ENCODE peak calls at places on chromosomes 5 and 9, in nine cellular contexts. K is PC-3, S is keratinocyte, V is GM23338, X is PC-9, Z is MM.1S, R is H9, P is K562, A is H1. I is an unnamed sample. For H3K79me2, the result is how much of the 10 kb centered on the place peaks cover.

GRCh38 chr5:68455216-68455615 is 239.7 kb downstream of the PIK3R1 start:
- DNase-seq in Z (no peak), R (no peak), A (no peak), K (peak), P (no peak), X (no peak), S (no peak), V (no peak), I (no peak)

GRCh38 chr9:21450733-21451394 is 10.6 kb downstream of the IFNA1 start:
- DNase-seq in S (no peak), V (peak), A (no peak), X (no peak), P (no peak), Z (no peak), R (no peak), K (no peak), I (no peak)

GRCh38 chr9:99807276-99807852 is 14.3 kb upstream of the NR4A3 start:
- DNase-seq in K (peak), S (no peak), Z (peak), A (no peak), V (peak), P (peak), X (peak), R (no peak), I (peak)

GRCh38 chr5:112848116-112848811 is 12.8 kb upstream of the SRP19 start:
- DNase-seq in K (peak), S (peak), X (no peak), Z (peak), P (peak), V (peak), R (peak), A (no peak), I (no peak)

GRCh38 chr5:173963867-173964429 is 25.0 kb upstream of the C5orf47 start:
- DNase-seq in X (peak), K (peak), S (no peak), R (peak), Z (no peak), P (no peak), A (no peak), V (peak), I (peak)

GRCh38 chr9:5269249-5269715 is 35.2 kb downstream of the RLN2 start:
- DNase-seq in A (peak), V (peak), S (peak), K (peak), P (no peak), X (peak), Z (peak), R (no peak), I (no peak)

GRCh38 chr5:95621839-95622629 is 2.1 kb downstream of the GPR150 start:
- DNase-seq in R (no peak), K (no peak), S (no peak), X (no peak), Z (no peak), P (no peak), A (no peak), V (no peak), I (peak)

GRCh38 chr9:36136894-36137391 is 410 bp downstream of the GLIPR2 start:
- DNase-seq in A (no peak), K (no peak), X (no peak), S (no peak), Z (no peak), R (no peak), V (peak), P (no peak), I (peak)

GRCh38 chr5:170137694-170138214 is 32.1 kb downstream of the FOXI1 start:
- DNase-seq in S (no peak), A (no peak), X (no peak), R (no peak), K (no peak), V (no peak), Z (no peak), P (no peak), I (no peak)

GRCh38 chr9:110997847-110998246 is 40.4 kb downstream of the LPAR1 start:
- DNase-seq in S (no peak), K (peak), Z (no peak), V (no peak), P (no peak), X (no peak), R (no peak), A (no peak), I (no peak)

GRCh38 chr5:20262896-20263295 is 274.9 kb upstream of the CDH18 start:
- DNase-seq in V (no peak), X (no peak), S (no peak), R (no peak), Z (no peak), K (no peak), P (no peak), A (no peak), I (no peak)

GRCh38 chr9:32989651-32990050 is 11.8 kb downstream of the APTX start:
- DNase-seq in X (no peak), K (no peak), Z (no peak), P (peak), V (no peak), S (no peak), A (no peak), R (no peak), I (no peak)

GRCh38 chr5:177445052-177446016 is 1.3 kb upstream of the PRR7 start:
- DNase-seq in X (no peak), S (no peak), V (no peak), P (no peak), R (no peak), K (no peak), Z (peak), A (no peak), I (peak)

GRCh38 chr5:72817076-72817476 is 615 bp downstream of the TNPO1 start:
- DNase-seq in R (peak), P (peak), A (no peak), Z (peak), V (peak), S (no peak), K (peak), X (no peak), I (peak)

DNA sequence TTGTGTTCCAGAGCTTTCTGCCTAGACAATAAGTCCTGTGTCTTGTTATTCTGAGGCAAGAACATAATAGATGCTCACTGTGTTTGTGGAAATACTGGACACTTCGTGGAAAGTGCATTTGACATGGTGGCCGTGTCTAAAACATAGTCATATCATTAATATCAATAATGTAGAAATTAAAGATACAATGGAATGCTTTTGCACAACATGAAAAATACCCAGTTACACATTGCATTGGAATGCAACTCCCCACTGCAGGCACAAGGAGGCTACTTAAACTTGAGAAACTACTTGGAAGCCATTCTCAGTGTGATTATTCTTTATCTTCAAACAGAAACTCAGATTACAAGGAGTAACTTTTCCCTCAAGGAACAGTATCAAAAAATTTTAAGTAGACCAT is 145.3 kb upstream of the ZNF462 start:
- DNase-seq in Z (no peak), S (peak), X (peak), R (no peak), K (peak), V (peak), A (no peak), P (no peak), I (no peak)
- TF ChIP-seq CTCF in Z (no peak), S (no peak), X (peak), R (peak), K (peak), V (peak), A (no peak), P (no peak), I (no peak)

GRCh38 chr9:89484475-89485404 is 13.2 kb downstream of the SEMA4D start:
- DNase-seq in V (no peak), X (no peak), P (no peak), A (no peak), K (no peak), Z (no peak), R (peak), S (no peak), I (no peak)

GRCh38 chr9:89482950-89483349 is 15.0 kb downstream of the SEMA4D start:
- DNase-seq in P (no peak), V (no peak), X (no peak), A (no peak), R (no peak), Z (no peak), K (no peak), S (no peak), I (no peak)

GRCh38 chr9:89482056-89482784 is 15.7 kb downstream of the SEMA4D start:
- DNase-seq in K (no peak), P (no peak), X (no peak), V (no peak), S (no peak), Z (no peak), R (no peak), A (no peak), I (no peak)

GRCh38 chr9:89481161-89481915 is 16.6 kb downstream of the SEMA4D start:
- DNase-seq in V (no peak), R (no peak), Z (no peak), P (no peak), A (no peak), K (no peak), S (no peak), X (no peak), I (no peak)

GRCh38 chr9:89483592-89484474 is 14.1 kb downstream of the SEMA4D start:
- DNase-seq in R (peak), S (no peak), A (no peak), X (no peak), Z (no peak), P (no peak), V (no peak), K (no peak), I (peak)
- H3K79me2 ChIP-seq in R (under half), S (under half), A (under half), X (under half), Z (half or more), P (under half), V (half or more), K (under half), I (half or more)

GRCh38 chr9:22813520-22813919 is 366.9 kb downstream of the DMRTA1 start:
- DNase-seq in V (peak), R (no peak), K (no peak), P (no peak), X (no peak), S (no peak), Z (peak), A (no peak), I (no peak)
- TF ChIP-seq CTCF in V (peak), R (peak), K (no peak), P (no peak), X (peak), S (no peak), Z (peak), A (no peak), I (peak)

GRCh38 chr9:92720209-92720765 is 44.3 kb downstream of the BICD2 start:
- DNase-seq in V (no peak), A (no peak), S (no peak), R (no peak), X (no peak), P (no peak), K (no peak), Z (no peak), I (no peak)

GRCh38 chr9:92716557-92716956 is 46.6 kb upstream of the IPPK start:
- DNase-seq in V (peak), K (peak), Z (peak), A (peak), R (peak), S (no peak), P (peak), X (peak), I (peak)

GRCh38 chr9:92717201-92718085 is 47.2 kb downstream of the BICD2 start:
- DNase-seq in A (no peak), S (no peak), X (no peak), P (no peak), V (no peak), K (no peak), R (no peak), Z (peak), I (no peak)

GRCh38 chr9:92719028-92719647 is 45.5 kb downstream of the BICD2 start:
- DNase-seq in X (no peak), P (no peak), K (no peak), A (no peak), V (no peak), R (no peak), S (no peak), Z (no peak), I (no peak)

GRCh38 chr9:92718086-92719001 is 46.3 kb downstream of the BICD2 start:
- DNase-seq in P (no peak), X (no peak), R (no peak), A (no peak), K (no peak), V (no peak), Z (no peak), S (no peak), I (no peak)
- H3K79me2 ChIP-seq in P (under half), X (under half), R (under half), A (under half), K (under half), V (under half), Z (half or more), S (under half), I (under half)

DNA sequence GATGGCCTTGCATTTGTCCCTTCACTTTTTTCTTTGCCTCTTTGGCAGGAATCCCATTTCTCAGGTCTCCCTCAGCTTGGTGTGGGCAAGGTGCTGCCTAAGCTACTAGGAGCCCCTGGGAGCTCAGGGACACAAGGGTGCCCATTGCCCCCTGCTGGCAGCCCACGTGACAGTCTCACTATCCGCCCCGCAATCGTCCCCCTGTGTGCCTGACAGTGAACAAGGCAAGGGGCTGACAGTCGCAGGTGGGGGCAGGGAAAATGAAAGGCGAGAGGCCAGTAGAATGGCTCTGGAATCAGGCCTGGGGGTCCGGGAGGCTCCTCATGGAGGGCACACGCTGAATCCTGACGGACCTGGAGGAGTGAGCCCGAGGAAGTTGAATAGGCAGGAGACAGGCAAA is 2.0 kb upstream of the PCDH12 start:
- DNase-seq in S (no peak), X (no peak), R (no peak), Z (peak), K (no peak), V (peak), P (peak), A (no peak), I (peak)
- TF ChIP-seq CTCF in S (peak), X (no peak), R (peak), Z (peak), K (peak), V (peak), P (peak), A (peak), I (peak)

DNA sequence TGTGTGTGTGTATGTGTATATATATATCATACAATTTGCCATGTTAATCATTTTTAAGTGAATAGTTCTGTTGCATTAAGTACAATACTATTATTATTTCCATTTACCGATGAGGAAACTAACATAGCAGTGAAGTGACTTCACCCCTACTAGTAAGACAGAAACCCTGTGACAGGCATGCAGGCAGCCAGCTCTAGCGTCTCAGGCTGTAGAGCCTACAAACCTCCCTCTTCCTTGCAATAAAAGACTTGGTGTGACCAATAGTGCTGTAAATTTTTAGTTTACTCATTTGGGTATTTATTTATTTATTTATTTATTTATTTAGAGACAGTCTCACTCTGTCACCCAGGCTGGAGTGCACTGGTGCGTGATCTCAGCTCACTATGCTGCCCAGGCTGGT is 24.7 kb downstream of the FNBP1 start:
- DNase-seq in X (no peak), R (no peak), S (no peak), P (no peak), A (no peak), Z (no peak), V (no peak), K (no peak), I (no peak)
- H3K79me2 ChIP-seq in X (under half), R (under half), S (under half), P (under half), A (under half), Z (under half), V (under half), K (half or more), I (half or more)

DNA sequence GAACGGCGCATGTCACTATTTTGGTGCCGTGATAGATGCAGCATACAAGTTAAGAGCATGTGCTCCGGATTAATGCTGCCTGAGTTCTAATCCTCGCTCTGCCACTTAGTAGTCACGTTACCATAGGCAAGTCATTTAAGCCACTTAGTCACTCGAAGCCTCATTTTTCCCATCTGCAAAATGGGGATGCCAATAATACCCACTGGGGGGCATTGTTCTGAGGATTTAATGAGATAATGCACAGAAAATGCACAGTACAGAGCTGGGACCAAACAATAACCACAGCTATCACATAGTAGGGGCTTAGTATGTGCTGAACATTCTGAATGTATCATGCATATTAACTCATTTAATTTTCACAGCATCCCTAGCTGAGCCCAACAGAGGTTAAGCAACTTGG is 9.1 kb downstream of the NIPAL4 start:
- DNase-seq in A (no peak), R (no peak), S (no peak), Z (no peak), V (no peak), X (no peak), K (no peak), P (no peak), I (no peak)
- TF ChIP-seq CTCF in A (no peak), R (no peak), S (no peak), Z (no peak), V (no peak), X (no peak), K (peak), P (no peak), I (peak)

I was measured in DND-41.